ENCODE peak calls at places on chromosomes 3 and 15, in four cellular contexts. S, Q, M and E are unnamed samples.

GRCh38 chr3:49017978-49018706 is at the start of gene DALRD3:
- DNase-seq in S (peak), Q (peak), M (peak), E (peak)

GRCh38 chr3:107431048-107431297 is 53.7 kb downstream of the CCDC54 start:
- DNase-seq in S (no peak), Q (no peak), M (peak), E (no peak)

GRCh38 chr3:153173758-153174516 is 11.9 kb downstream of the RAP2B start:
- DNase-seq in S (no peak), Q (no peak), M (no peak), E (peak)

GRCh38 chr15:99123706-99124451 is 19.0 kb downstream of the SYNM start:
- DNase-seq in S (peak), Q (peak), M (no peak), E (peak)

GRCh38 chr3:82386656-82387055 is 625.2 kb upstream of the GBE1 start:
- DNase-seq in S (no peak), Q (no peak), M (peak), E (no peak)

GRCh38 chr3:69120879-69121464 is 1.4 kb downstream of the LMOD3 start:
- DNase-seq in S (peak), Q (peak), M (peak), E (peak)

GRCh38 chr3:139561959-139562676 is 22.6 kb upstream of the RBP1 start:
- DNase-seq in S (peak), Q (no peak), M (peak), E (peak)

GRCh38 chr15:67603063-67603462 is 60.6 kb downstream of the MAP2K5 start:
- DNase-seq in S (no peak), Q (no peak), M (no peak), E (no peak)

GRCh38 chr3:127676921-127677351 is 4.2 kb downstream of the ABTB1 start:
- DNase-seq in S (no peak), Q (no peak), M (no peak), E (no peak)

GRCh38 chr15:45180648-45181436 is 6.9 kb downstream of the SHF start:
- DNase-seq in S (no peak), Q (no peak), M (no peak), E (no peak)

GRCh38 chr3:196016485-196016884 is 65.4 kb downstream of the TFRC start:
- DNase-seq in S (no peak), Q (no peak), M (no peak), E (no peak)

GRCh38 chr3:53346922-53347260 is 452 bp downstream of the DCP1A start:
- DNase-seq in S (no peak), Q (peak), M (peak), E (peak)

GRCh38 chr15:90412356-90413194 is 24.5 kb downstream of the IQGAP1 start:
- DNase-seq in S (no peak), Q (peak), M (peak), E (no peak)

GRCh38 chr3:186466391-186466974 is 77.7 kb downstream of the CRYGS start:
- DNase-seq in S (no peak), Q (no peak), M (no peak), E (no peak)

GRCh38 chr3:126954141-126954845 is 28.6 kb upstream of the PLXNA1 start:
- DNase-seq in S (no peak), Q (no peak), M (peak), E (no peak)

GRCh38 chr3:49554639-49555265 is 475 bp downstream of the BSN start:
- DNase-seq in S (no peak), Q (no peak), M (no peak), E (peak)

GRCh38 chr3:107899996-107900651 is 190.7 kb downstream of the CD47 start:
- DNase-seq in S (no peak), Q (no peak), M (no peak), E (no peak)

GRCh38 chr3:96330795-96331194 is 483.6 kb upstream of the EPHA6 start:
- DNase-seq in S (no peak), Q (no peak), M (no peak), E (no peak)

GRCh38 chr3:140363801-140364200 is 314.1 kb upstream of the TRIM42 start:
- DNase-seq in S (peak), Q (no peak), M (no peak), E (no peak)